ENCODE peak calls at places on chromosome 10, in ten cellular contexts. D is RCC 7860; G is AG08396; H is iris pigment epithelial cell; I is activated CD8-positive, alpha-beta memory T cell treated with anti-CD3 and anti-CD28 coated beads for 48 hours; B is glutamatergic neuron; S is stimulated activated CD4-positive, alpha-beta T cell treated with anti-CD3 and anti-CD28 coated beads, Interleukin-12 subunit alpha, Interleukin-12 subunit beta, amount 100 ng/mL, for 48 hours; L is erythroblast; O is mucosa of gallbladder; N is GM23248. T is an unnamed sample.

GRCh38 chr10:15238553-15239335 is 70.3 kb upstream of the NMT2 start:
- DNase-seq in D (no peak), G (no peak), H (peak; percentile 82), I (no peak), B (peak; percentile 63), S (no peak), L (no peak), O (no peak), N (peak; percentile 60), T (no peak)

GRCh38 chr10:96366508-96366907 is 7.7 kb upstream of the OPALIN start:
- DNase-seq in D (no peak), G (no peak), H (peak; percentile 52), I (no peak), B (no peak), S (no peak), L (no peak), O (no peak), N (no peak), T (no peak)

GRCh38 chr10:131841669-131842139 is 59.1 kb upstream of the PPP2R2D start:
- DNase-seq in D (no peak), G (no peak), H (no peak), I (no peak), B (peak; percentile 13), S (no peak), L (no peak), O (no peak), N (no peak), T (no peak)

GRCh38 chr10:62640386-62640785 is 164.1 kb upstream of the ADO start:
- DNase-seq in D (no peak), G (no peak), H (no peak), I (no peak), B (no peak), S (no peak), L (no peak), O (no peak), N (peak; percentile 34), T (no peak)

GRCh38 chr10:86410542-86411124 is 44.0 kb upstream of the GRID1 start:
- DNase-seq in D (peak; percentile 60), G (peak; percentile 54), H (peak; percentile 95), I (no peak), B (no peak), S (no peak), L (no peak), O (peak; percentile 64), N (peak; percentile 72), T (peak; percentile 56)

GRCh38 chr10:4450981-4451501 is 375.0 kb upstream of the AKR1E2 start:
- DNase-seq in D (no peak), G (peak; percentile 16), H (peak; percentile 86), I (no peak), B (no peak), S (no peak), L (no peak), O (no peak), N (peak; percentile 94), T (peak; percentile 2)

GRCh38 chr10:113329121-113329596 is 223.7 kb upstream of the HABP2 start:
- DNase-seq in D (peak; percentile 65), G (peak; percentile 41), H (peak; percentile 90), I (no peak), B (no peak), S (no peak), L (no peak), O (no peak), N (peak; percentile 96), T (peak; percentile 32)

GRCh38 chr10:3484306-3485187 is 300.5 kb downstream of the KLF6 start:
- DNase-seq in D (no peak), G (peak; percentile 26), H (peak; percentile 34), I (no peak), B (no peak), S (no peak), L (no peak), O (no peak), N (peak; percentile 46), T (no peak)

GRCh38 chr10:29960261-29960660 is 99.1 kb downstream of the JCAD start:
- DNase-seq in D (no peak), G (no peak), H (no peak), I (no peak), B (no peak), S (no peak), L (no peak), O (no peak), N (no peak), T (no peak)

T was measured in kidney epithelial cell.